ENCODE peak calls at places on chromosomes 2 and 18, in four cellular contexts. N, S, F and G are unnamed samples.
A peak's percentile ranks its signal among the peaks of the same experiment; 100 is the strongest.

GRCh38 chr18:60198063-60198462 is 174.5 kb downstream of the MC4R start:
- DNase-seq in F (no peak), S (no peak), N (no peak), G (no peak)

GRCh38 chr2:154698789-154699559 is 479 bp downstream of the KCNJ3 start:
- DNase-seq in S (no peak), N (no peak), F (no peak), G (no peak)

GRCh38 chr18:45677408-45677807 is 46.6 kb upstream of the SLC14A1 start:
- DNase-seq in N (no peak), F (no peak), S (no peak), G (no peak)

GRCh38 chr18:63142502-63143045 is 177.0 kb downstream of the BCL2 start:
- DNase-seq in N (no peak), S (no peak), F (no peak), G (peak; percentile 51)

GRCh38 chr2:12173271-12173942 is 427.0 kb downstream of the LPIN1 start:
- DNase-seq in N (no peak), S (no peak), F (no peak), G (no peak)

GRCh38 chr2:127572841-127573240 is 37.4 kb downstream of the MYO7B start:
- DNase-seq in F (no peak), S (no peak), N (no peak), G (no peak)

GRCh38 chr2:239978381-239978780 is 46.8 kb downstream of the NDUFA10 start:
- DNase-seq in S (no peak), N (no peak), F (no peak), G (no peak)

GRCh38 chr2:221042926-221043325 is 529.2 kb downstream of the EPHA4 start:
- DNase-seq in S (no peak), N (no peak), F (no peak), G (no peak)

GRCh38 chr2:177313162-177313781 is 48.7 kb upstream of the NFE2L2 start:
- DNase-seq in F (no peak), N (no peak), S (no peak), G (no peak)

GRCh38 chr2:12296915-12297314 is 419.8 kb upstream of the TRIB2 start:
- DNase-seq in F (no peak), N (no peak), S (no peak), G (no peak)

GRCh38 chr18:62585274-62586147 is 62.7 kb downstream of the ZCCHC2 start:
- DNase-seq in N (no peak), S (no peak), F (no peak), G (no peak)

GRCh38 chr18:12882416-12882815 is 1.6 kb downstream of the PTPN2 start:
- DNase-seq in F (no peak), S (no peak), N (no peak), G (peak; percentile 79)

GRCh38 chr2:218291318-218291933 is 877 bp downstream of the TMBIM1 start:
- DNase-seq in F (no peak), S (no peak), N (no peak), G (no peak)

GRCh38 chr2:176096986-176097819 is 2.4 kb upstream of the HOXD12 start:
- DNase-seq in N (peak; percentile 86), S (peak; percentile 30), F (no peak), G (peak; percentile 91)

GRCh38 chr18:13563390-13563805 is 163.0 kb downstream of the FAM210A start:
- DNase-seq in F (no peak), S (no peak), N (peak; percentile 41), G (no peak)

GRCh38 chr2:24203029-24203786 is 28.4 kb downstream of the FAM228A start:
- DNase-seq in S (no peak), F (no peak), N (no peak), G (no peak)